ENCODE peak calls at places on chromosomes 12 and 14, in eight cellular contexts. N is lower lobe of right lung, Q is tibial nerve, L is psoas muscle, O is gastrocnemius medialis, M is dorsolateral prefrontal cortex, D is thoracic aorta, V is astrocyte. C is an unnamed sample.

GRCh38 chr12:84911331-84912190 is 1.0 kb downstream of the SLC6A15 start:
- DNase-seq in N (no peak), Q (no peak), L (no peak), O (no peak), M (peak), D (no peak), V (peak), C (no peak)

GRCh38 chr12:124675881-124676688 is 108.7 kb upstream of the NCOR2 start:
- DNase-seq in N (no peak), Q (no peak), L (peak), O (no peak), M (no peak), D (no peak), V (peak), C (no peak)

GRCh38 chr12:19953734-19954133 is 414.6 kb upstream of the PDE3A start:
- DNase-seq in N (no peak), Q (no peak), L (no peak), O (no peak), M (no peak), D (no peak), V (no peak), C (no peak)

GRCh38 chr14:58216544-58216943 is 16.6 kb downstream of the ACTR10 start:
- DNase-seq in N (no peak), Q (no peak), L (no peak), O (no peak), M (no peak), D (no peak), V (peak), C (no peak)

GRCh38 chr12:7959278-7960063 is 23.5 kb upstream of the SLC2A3 start:
- DNase-seq in N (no peak), Q (no peak), L (no peak), O (no peak), M (no peak), D (no peak), V (no peak), C (no peak)

GRCh38 chr14:96053600-96054381 is 14.6 kb downstream of the C14orf132 start:
- DNase-seq in N (no peak), Q (no peak), L (peak), O (peak), M (peak), D (peak), V (peak), C (peak)

GRCh38 chr12:98438826-98439225 is 76.6 kb upstream of the TMPO start:
- DNase-seq in N (no peak), Q (no peak), L (no peak), O (no peak), M (no peak), D (no peak), V (no peak), C (no peak)

GRCh38 chr14:99744199-99744872 is 48.9 kb upstream of the EML1 start:
- DNase-seq in N (no peak), Q (no peak), L (no peak), O (no peak), M (no peak), D (no peak), V (peak), C (no peak)

GRCh38 chr12:47190905-47191304 is 111.1 kb upstream of the AMIGO2 start:
- DNase-seq in N (no peak), Q (no peak), L (no peak), O (no peak), M (no peak), D (no peak), V (no peak), C (no peak)

GRCh38 chr12:42129595-42130204 is 15.0 kb downstream of the GXYLT1 start:
- DNase-seq in N (no peak), Q (no peak), L (no peak), O (peak), M (no peak), D (no peak), V (peak), C (no peak)

GRCh38 chr12:93591137-93591868 is 18.8 kb downstream of the SOCS2 start:
- DNase-seq in N (peak), Q (peak), L (peak), O (peak), M (peak), D (peak), V (peak), C (peak)

GRCh38 chr12:3300833-3301401 is 190.1 kb upstream of the PRMT8 start:
- DNase-seq in N (no peak), Q (no peak), L (no peak), O (no peak), M (no peak), D (no peak), V (no peak), C (no peak)

GRCh38 chr14:77260631-77261030 is 10.4 kb downstream of the NGB start:
- DNase-seq in N (no peak), Q (no peak), L (no peak), O (no peak), M (no peak), D (no peak), V (no peak), C (no peak)

GRCh38 chr14:85853996-85854526 is 324.1 kb downstream of the FLRT2 start:
- DNase-seq in N (no peak), Q (no peak), L (no peak), O (no peak), M (no peak), D (no peak), V (no peak), C (no peak)

GRCh38 chr14:85852900-85853299 is 323.0 kb downstream of the FLRT2 start:
- DNase-seq in N (no peak), Q (no peak), L (no peak), O (no peak), M (no peak), D (no peak), V (no peak), C (no peak)

GRCh38 chr14:85856430-85856829 is 326.5 kb downstream of the FLRT2 start:
- DNase-seq in N (no peak), Q (no peak), L (no peak), O (no peak), M (no peak), D (no peak), V (no peak), C (no peak)
- TF ChIP-seq CTCF in N (peak), Q (peak), L (no peak), O (no peak), M (peak), D (no peak), V (no peak), C (no peak)

GRCh38 chr14:65100905-65101541 is 1.3 kb downstream of the MAX start:
- DNase-seq in N (no peak), Q (no peak), L (no peak), O (no peak), M (no peak), D (no peak), V (peak), C (no peak)
- H3K27ac ChIP-seq in N (peak), Q (peak), L (peak), O (peak), M (no peak), D (no peak), V (no peak), C (peak)

GRCh38 chr12:68406134-68406576 is 74.0 kb upstream of the MDM1 start:
- DNase-seq in N (peak), Q (peak), L (peak), O (peak), M (peak), D (peak), V (peak), C (peak)
- TF ChIP-seq CTCF in N (peak), Q (peak), L (peak), O (peak), M (no peak), D (peak), V (peak), C (no peak)

GRCh38 chr14:38737657-38738056 is 365.4 kb downstream of the SEC23A start:
- DNase-seq in N (no peak), Q (no peak), L (no peak), O (no peak), M (peak), D (no peak), V (no peak), C (no peak)
- H3K27ac ChIP-seq in N (no peak), Q (peak), L (no peak), O (no peak), M (no peak), D (no peak), V (no peak), C (peak)

DNA sequence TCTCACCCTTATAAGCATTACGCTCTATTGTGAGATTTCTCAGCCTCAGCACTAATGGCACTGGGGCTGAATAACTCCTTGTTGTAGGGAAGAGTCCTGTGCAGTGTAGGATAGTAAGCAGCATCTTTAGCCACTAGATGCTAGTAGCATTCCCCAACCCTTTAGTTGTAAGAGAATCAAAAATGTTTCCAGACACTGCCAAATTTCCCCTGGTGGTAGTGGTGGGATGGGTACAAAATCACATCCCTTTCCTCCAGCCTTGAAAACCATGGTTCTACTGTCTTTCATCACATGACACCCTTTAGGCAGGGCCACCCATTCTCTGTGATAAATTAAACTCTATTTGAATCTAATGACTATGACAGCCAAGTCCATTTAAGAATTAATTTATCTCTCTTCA is 199.3 kb downstream of the ANO4 start:
- DNase-seq in N (no peak), Q (no peak), L (no peak), O (no peak), M (no peak), D (no peak), V (no peak), C (no peak)
- TF ChIP-seq CTCF in N (no peak), Q (no peak), L (no peak), O (no peak), M (no peak), D (no peak), V (no peak), C (no peak)

DNA sequence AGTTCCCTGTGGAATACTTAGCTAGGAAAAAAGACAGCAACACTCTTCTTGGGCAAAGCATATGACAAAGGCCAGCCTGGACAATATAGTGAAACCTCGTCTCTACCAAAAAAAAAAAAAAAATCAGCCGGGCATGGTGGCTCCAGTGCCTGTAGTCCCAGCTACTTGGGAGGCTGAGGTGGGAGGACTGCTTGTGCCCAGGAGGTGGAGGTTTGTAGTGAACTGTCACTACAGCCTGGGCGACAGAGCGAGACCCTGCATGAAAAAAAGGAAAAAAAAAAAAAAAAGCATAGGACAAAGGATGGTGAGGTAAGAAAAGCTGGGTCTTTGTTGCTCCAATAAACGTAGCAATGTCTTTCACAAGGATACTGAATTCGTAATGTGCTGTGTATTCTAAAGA is 1.1 kb downstream of the TXNDC16 start:
- DNase-seq in N (no peak), Q (no peak), L (no peak), O (no peak), M (no peak), D (no peak), V (no peak), C (no peak)
- H3K27ac ChIP-seq in N (no peak), Q (no peak), L (peak), O (peak), M (peak), D (peak), V (no peak), C (peak)

GRCh38 chr14:74400328-74400727 is 25.7 kb downstream of the SYNDIG1L start:
- DNase-seq in N (no peak), Q (no peak), L (no peak), O (no peak), M (no peak), D (no peak), V (no peak), C (no peak)
- TF ChIP-seq CTCF in N (no peak), Q (no peak), L (no peak), O (no peak), M (no peak), D (no peak), V (no peak), C (no peak)

GRCh38 chr12:68964013-68964412 is 31.0 kb upstream of the CPM start:
- DNase-seq in N (no peak), Q (no peak), L (no peak), O (no peak), M (no peak), D (no peak), V (no peak), C (no peak)
- H3K27ac ChIP-seq in N (no peak), Q (no peak), L (no peak), O (no peak), M (no peak), D (no peak), V (no peak), C (no peak)

DNA sequence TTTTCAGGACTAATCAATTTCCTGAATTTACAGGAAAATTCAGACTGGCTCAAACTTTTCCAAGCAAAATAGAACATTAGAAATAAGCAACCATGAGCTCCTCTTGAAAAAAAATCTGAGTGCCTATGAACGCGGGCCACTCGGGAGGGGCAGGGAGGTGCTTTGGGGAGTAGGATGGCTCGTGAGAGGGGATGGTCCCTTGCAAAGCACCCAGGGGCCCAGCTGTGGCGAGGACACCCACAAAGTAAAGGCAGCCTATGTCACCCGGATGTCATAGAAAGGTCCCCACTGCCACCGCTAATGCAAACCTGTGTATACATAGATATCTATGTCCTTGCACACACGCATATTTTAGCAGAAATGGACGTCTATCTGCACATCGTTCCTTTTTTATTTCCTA is 309.9 kb downstream of the ADGRD1 start:
- DNase-seq in N (peak), Q (no peak), L (no peak), O (no peak), M (no peak), D (no peak), V (no peak), C (no peak)
- TF ChIP-seq CTCF in N (no peak), Q (no peak), L (no peak), O (no peak), M (no peak), D (no peak), V (no peak), C (no peak)

GRCh38 chr14:101350710-101351109 is 210.6 kb upstream of the DIO3 start:
- DNase-seq in N (no peak), Q (no peak), L (no peak), O (no peak), M (no peak), D (no peak), V (no peak), C (peak)
- H3K27ac ChIP-seq in N (no peak), Q (no peak), L (no peak), O (no peak), M (no peak), D (no peak), V (no peak), C (no peak)

C was measured in coronary artery.